ENCODE peak calls at places on chromosomes 3 and 15, in five cellular contexts. One of them, this sample, is unnamed.

GRCh38 chr3:61669676-61670299 is 108.4 kb downstream of the PTPRG start:
- DNase-seq in SHP77: no peak
- DNase-seq in substantia nigra: no peak
- DNase-seq in M059J: peak; percentile 51
- DNase-seq in neural crest cell: no peak
- DNase-seq in this sample: no peak

GRCh38 chr3:155664922-155665695 is 79.8 kb downstream of the PLCH1 start:
- DNase-seq in M059J: peak; percentile 83
- DNase-seq in substantia nigra: no peak
- DNase-seq in neural crest cell: no peak
- DNase-seq in SHP77: no peak
- DNase-seq in this sample: peak; percentile 91

GRCh38 chr3:98199020-98199419 is 32.5 kb downstream of the OR5H15 start:
- DNase-seq in substantia nigra: no peak
- DNase-seq in neural crest cell: no peak
- DNase-seq in M059J: peak; percentile 77
- DNase-seq in SHP77: no peak
- DNase-seq in this sample: no peak

GRCh38 chr15:62447742-62448141 is 282.7 kb upstream of the C2CD4B start:
- DNase-seq in substantia nigra: no peak
- DNase-seq in neural crest cell: no peak
- DNase-seq in SHP77: no peak
- DNase-seq in M059J: no peak
- DNase-seq in this sample: no peak

GRCh38 chr3:191627064-191627463 is 166.1 kb downstream of the PYDC2 start:
- DNase-seq in substantia nigra: no peak
- DNase-seq in neural crest cell: peak; percentile 3
- DNase-seq in SHP77: no peak
- DNase-seq in M059J: no peak
- DNase-seq in this sample: no peak

GRCh38 chr3:157257101-157257500 is 97.2 kb upstream of the CCNL1 start:
- DNase-seq in SHP77: no peak
- DNase-seq in neural crest cell: no peak
- DNase-seq in M059J: no peak
- DNase-seq in substantia nigra: no peak
- DNase-seq in this sample: no peak

GRCh38 chr15:64017591-64018163 is 28.6 kb downstream of the DAPK2 start:
- DNase-seq in substantia nigra: no peak
- DNase-seq in SHP77: no peak
- DNase-seq in M059J: peak; percentile 35
- DNase-seq in neural crest cell: no peak
- DNase-seq in this sample: no peak

GRCh38 chr3:71488391-71488809 is 95.1 kb downstream of the FOXP1 start:
- DNase-seq in M059J: no peak
- DNase-seq in substantia nigra: no peak
- DNase-seq in SHP77: no peak
- DNase-seq in neural crest cell: no peak
- DNase-seq in this sample: no peak

GRCh38 chr3:34323517-34323916 is 525.1 kb downstream of the PDCD6IP start:
- DNase-seq in SHP77: no peak
- DNase-seq in neural crest cell: no peak
- DNase-seq in M059J: no peak
- DNase-seq in substantia nigra: no peak
- DNase-seq in this sample: no peak

GRCh38 chr15:66483131-66483566 is 14.4 kb downstream of the SNAPC5 start:
- DNase-seq in M059J: peak; percentile 86
- DNase-seq in substantia nigra: no peak
- DNase-seq in neural crest cell: no peak
- DNase-seq in SHP77: no peak
- DNase-seq in this sample: peak; percentile 65

GRCh38 chr15:28873585-28874139 is 12.1 kb upstream of the APBA2 start:
- DNase-seq in SHP77: no peak
- DNase-seq in M059J: peak; percentile 36
- DNase-seq in neural crest cell: no peak
- DNase-seq in substantia nigra: no peak
- DNase-seq in this sample: no peak

GRCh38 chr3:98002717-98003116 is 30.5 kb upstream of the RIOX2 start:
- DNase-seq in SHP77: no peak
- DNase-seq in M059J: no peak
- DNase-seq in substantia nigra: no peak
- DNase-seq in neural crest cell: no peak
- DNase-seq in this sample: no peak

GRCh38 chr15:43249699-43250203 is 17.0 kb downstream of the TGM5 start:
- DNase-seq in neural crest cell: no peak
- DNase-seq in M059J: peak; percentile 97
- DNase-seq in SHP77: no peak
- DNase-seq in substantia nigra: no peak
- DNase-seq in this sample: peak; percentile 77

GRCh38 chr3:71245971-71246860 is 337.3 kb downstream of the FOXP1 start:
- DNase-seq in M059J: no peak
- DNase-seq in SHP77: no peak
- DNase-seq in neural crest cell: no peak
- DNase-seq in substantia nigra: no peak
- DNase-seq in this sample: no peak

GRCh38 chr15:98599911-98600685 is 48.2 kb upstream of the IGF1R start:
- DNase-seq in M059J: peak; percentile 36
- DNase-seq in SHP77: no peak
- DNase-seq in substantia nigra: no peak
- DNase-seq in neural crest cell: no peak
- DNase-seq in this sample: peak; percentile 83

GRCh38 chr3:61521229-61521628 is 40.1 kb upstream of the PTPRG start:
- DNase-seq in neural crest cell: no peak
- DNase-seq in M059J: no peak
- DNase-seq in substantia nigra: no peak
- DNase-seq in SHP77: no peak
- DNase-seq in this sample: no peak

GRCh38 chr15:67133738-67134576 is 68.6 kb downstream of the SMAD3 start:
- DNase-seq in M059J: peak; percentile 85
- DNase-seq in substantia nigra: no peak
- DNase-seq in neural crest cell: no peak
- DNase-seq in SHP77: no peak
- DNase-seq in this sample: peak; percentile 88

GRCh38 chr3:16524196-16524595 is 10.7 kb upstream of the RFTN1 start:
- DNase-seq in M059J: no peak
- DNase-seq in SHP77: no peak
- DNase-seq in neural crest cell: no peak
- DNase-seq in substantia nigra: no peak
- DNase-seq in this sample: no peak

GRCh38 chr15:90062023-90062728 is 40.1 kb downstream of the IDH2 start:
- DNase-seq in substantia nigra: no peak
- DNase-seq in M059J: no peak
- DNase-seq in SHP77: peak; percentile 57
- DNase-seq in neural crest cell: peak; percentile 43
- DNase-seq in this sample: peak; percentile 22

GRCh38 chr15:70269991-70270751 is 172.5 kb upstream of the TLE3 start:
- DNase-seq in neural crest cell: no peak
- DNase-seq in M059J: no peak
- DNase-seq in substantia nigra: no peak
- DNase-seq in SHP77: no peak
- DNase-seq in this sample: peak; percentile 14

GRCh38 chr3:133881987-133882825 is 13.5 kb downstream of the RAB6B start:
- DNase-seq in neural crest cell: no peak
- DNase-seq in SHP77: no peak
- DNase-seq in substantia nigra: no peak
- DNase-seq in M059J: peak; percentile 22
- DNase-seq in this sample: no peak

GRCh38 chr15:90037961-90038633 is 37.0 kb downstream of the ZNF710 start:
- DNase-seq in substantia nigra: no peak
- DNase-seq in SHP77: no peak
- DNase-seq in M059J: peak; percentile 17
- DNase-seq in neural crest cell: no peak
- DNase-seq in this sample: peak; percentile 63

GRCh38 chr3:171811059-171811912 is 1.0 kb upstream of the PLD1 start:
- DNase-seq in M059J: peak; percentile 99
- DNase-seq in SHP77: no peak
- DNase-seq in neural crest cell: no peak
- DNase-seq in substantia nigra: no peak
- DNase-seq in this sample: peak; percentile 100

GRCh38 chr15:95996494-95996893 is 334.0 kb upstream of the NR2F2 start:
- DNase-seq in M059J: peak; percentile 50
- DNase-seq in neural crest cell: no peak
- DNase-seq in SHP77: no peak
- DNase-seq in substantia nigra: no peak
- DNase-seq in this sample: no peak

GRCh38 chr3:22491326-22491725 is 711.8 kb upstream of the UBE2E2 start:
- DNase-seq in M059J: no peak
- DNase-seq in substantia nigra: no peak
- DNase-seq in neural crest cell: no peak
- DNase-seq in SHP77: no peak
- DNase-seq in this sample: no peak

GRCh38 chr3:171380711-171381435 is 79.3 kb downstream of the TNIK start:
- DNase-seq in M059J: no peak
- DNase-seq in neural crest cell: no peak
- DNase-seq in substantia nigra: no peak
- DNase-seq in SHP77: no peak
- DNase-seq in this sample: no peak

GRCh38 chr15:25807063-25807462 is 56.1 kb downstream of the ATP10A start:
- DNase-seq in neural crest cell: no peak
- DNase-seq in M059J: no peak
- DNase-seq in SHP77: no peak
- DNase-seq in substantia nigra: no peak
- DNase-seq in this sample: no peak

GRCh38 chr3:176663819-176664218 is 533.5 kb downstream of the TBL1XR1 start:
- DNase-seq in neural crest cell: no peak
- DNase-seq in substantia nigra: no peak
- DNase-seq in SHP77: peak; percentile 59
- DNase-seq in M059J: peak; percentile 74
- DNase-seq in this sample: peak; percentile 89

GRCh38 chr15:92009162-92009561 is 155.7 kb downstream of the SLCO3A1 start:
- DNase-seq in substantia nigra: no peak
- DNase-seq in SHP77: no peak
- DNase-seq in neural crest cell: no peak
- DNase-seq in M059J: no peak
- DNase-seq in this sample: no peak

This sample was measured in iris pigment epithelial cell.